ENCODE peak calls at places on chromosome X, in six cellular contexts. R is mammary epithelial cell, I is HCT116, L is HepG2, B is IMR-90, Q is GM23248. H is an unnamed sample.

GRCh38 chrX:149491812-149492211 is 13.3 kb downstream of the IDS start:
- DNase-seq in R (no peak), I (no peak), L (peak; percentile 48), B (no peak), Q (no peak), H (no peak)

GRCh38 chrX:129768186-129768585 is 11.6 kb upstream of the SASH3 start:
- DNase-seq in R (no peak), I (no peak), L (no peak), B (no peak), Q (no peak), H (no peak)

GRCh38 chrX:97070346-97070745 is 186.6 kb downstream of the RPA4 start:
- DNase-seq in R (no peak), I (no peak), L (no peak), B (peak; percentile 20), Q (no peak), H (no peak)

GRCh38 chrX:5113128-5113527 is 1115.5 kb downstream of the NLGN4X start:
- DNase-seq in R (peak; percentile 4), I (no peak), L (no peak), B (no peak), Q (no peak), H (no peak)

GRCh38 chrX:70960728-70961127 is 29.8 kb upstream of the SLC7A3 start:
- DNase-seq in R (no peak), I (no peak), L (no peak), B (no peak), Q (peak; percentile 8), H (no peak)

GRCh38 chrX:13387656-13388421 is 68.0 kb upstream of the ATXN3L start:
- DNase-seq in R (peak; percentile 58), I (no peak), L (no peak), B (peak; percentile 23), Q (peak; percentile 75), H (no peak)

GRCh38 chrX:104432321-104432720 is 133.7 kb upstream of the IL1RAPL2 start:
- DNase-seq in R (peak; percentile 40), I (no peak), L (no peak), B (no peak), Q (no peak), H (no peak)

GRCh38 chrX:13048265-13048664 is 3.8 kb upstream of the FAM9C start:
- DNase-seq in R (peak; percentile 79), I (no peak), L (no peak), B (peak; percentile 65), Q (peak; percentile 48), H (peak; percentile 13)

GRCh38 chrX:52416816-52417215 is 48.0 kb downstream of the XAGE2 start:
- DNase-seq in R (no peak), I (no peak), L (no peak), B (no peak), Q (no peak), H (no peak)

GRCh38 chrX:153687121-153688039 is at the start of gene SLC6A8:
- DNase-seq in R (peak; percentile 57), I (peak; percentile 27), L (peak; percentile 31), B (peak; percentile 44), Q (peak; percentile 77), H (no peak)

GRCh38 chrX:11666180-11666579 is 460 bp upstream of the ARHGAP6 start:
- DNase-seq in R (no peak), I (no peak), L (no peak), B (no peak), Q (peak; percentile 19), H (no peak)

GRCh38 chrX:75596178-75596577 is 73.3 kb upstream of the ZDHHC15 start:
- DNase-seq in R (no peak), I (no peak), L (no peak), B (no peak), Q (peak; percentile 21), H (no peak)

GRCh38 chrX:125203379-125203736 is 116.3 kb upstream of the TEX13C start:
- DNase-seq in R (no peak), I (no peak), L (no peak), B (no peak), Q (peak; percentile 2), H (no peak)

GRCh38 chrX:40177489-40177888 is 79.7 kb upstream of the BCOR start:
- DNase-seq in R (no peak), I (no peak), L (no peak), B (no peak), Q (no peak), H (no peak)
- H3K4me2 ChIP-seq in R (no peak overlapping the region), I (peak overlapping the region; percentile 86), L (peak overlapping the region; percentile 67), B (no peak overlapping the region), Q (no peak overlapping the region), H (no peak overlapping the region)

GRCh38 chrX:43526206-43526605 is 129.9 kb upstream of the MAOA start:
- DNase-seq in R (no peak), I (no peak), L (no peak), B (no peak), Q (no peak), H (no peak)
- H3K4me1 ChIP-seq in R (no peaks in the 10 kb centered on the region), I (no peaks in the 10 kb centered on the region), L (no peaks in the 10 kb centered on the region), B (no peaks in the 10 kb centered on the region), Q (no peaks in the 10 kb centered on the region), H (no peaks in the 10 kb centered on the region)

GRCh38 chrX:2500681-2501151 is at the start of the genes DHRSX and ZBED1:
- DNase-seq in R (no peak), I (no peak), L (no peak), B (no peak), Q (peak; percentile 73), H (no peak)

GRCh38 chrX:2503591-2504500 is 3.1 kb upstream of the DHRSX start:
- DNase-seq in R (no peak), I (no peak), L (no peak), B (no peak), Q (no peak), H (no peak)

GRCh38 chrX:2501246-2502102 is 698 bp upstream of the DHRSX start:
- DNase-seq in R (no peak), I (no peak), L (no peak), B (no peak), Q (no peak), H (no peak)

GRCh38 chrX:2502668-2503519 is 2.1 kb upstream of the DHRSX start:
- DNase-seq in R (no peak), I (no peak), L (no peak), B (peak; percentile 18), Q (peak; percentile 39), H (no peak)

GRCh38 chrX:2502120-2502667 is 1.4 kb upstream of the DHRSX start:
- DNase-seq in R (no peak), I (no peak), L (no peak), B (no peak), Q (no peak), H (no peak)
- H3K9ac ChIP-seq in R (no peak overlapping the region), I (no peak overlapping the region), L (no peak overlapping the region), B (no peak overlapping the region), Q (no peak overlapping the region), H (no peak overlapping the region)

GRCh38 chrX:16725067-16725466 is 5.7 kb downstream of the SYAP1 start:
- DNase-seq in R (no peak), I (no peak), L (no peak), B (no peak), Q (no peak), H (no peak)
- H3K4me2 ChIP-seq in R (no peak overlapping the region), I (no peak overlapping the region), L (peak overlapping the region; percentile 7), B (no peak overlapping the region), Q (no peak overlapping the region), H (no peak overlapping the region)

DNA sequence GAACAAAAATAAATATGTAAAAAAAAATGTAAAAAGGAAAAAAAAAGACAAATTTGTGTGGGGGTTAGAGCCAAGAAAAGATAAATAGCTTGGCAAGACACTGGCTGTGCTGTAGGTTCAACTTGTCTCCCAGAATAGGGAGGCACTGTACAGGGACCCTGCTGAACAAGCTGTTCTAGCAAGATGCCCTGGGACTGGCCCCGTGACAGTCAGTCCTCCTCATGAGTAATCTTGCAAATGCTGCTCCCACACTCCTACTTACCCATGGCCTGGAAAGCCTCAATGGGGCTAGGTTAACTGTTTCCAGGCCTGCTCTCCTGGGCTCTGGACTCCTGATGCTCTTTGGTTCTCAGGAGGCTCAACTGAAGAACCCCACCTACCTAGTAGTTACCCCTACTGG is 106.8 kb downstream of the ATG4A start:
- DNase-seq in R (no peak), I (no peak), L (no peak), B (no peak), Q (peak; percentile 44), H (no peak)
- H3K4me1 ChIP-seq in R (no peaks in the 10 kb centered on the region), I (no peaks in the 10 kb centered on the region), L (no peaks in the 10 kb centered on the region), B (no peaks in the 10 kb centered on the region), Q (no peaks in the 10 kb centered on the region), H (no peaks in the 10 kb centered on the region)

DNA sequence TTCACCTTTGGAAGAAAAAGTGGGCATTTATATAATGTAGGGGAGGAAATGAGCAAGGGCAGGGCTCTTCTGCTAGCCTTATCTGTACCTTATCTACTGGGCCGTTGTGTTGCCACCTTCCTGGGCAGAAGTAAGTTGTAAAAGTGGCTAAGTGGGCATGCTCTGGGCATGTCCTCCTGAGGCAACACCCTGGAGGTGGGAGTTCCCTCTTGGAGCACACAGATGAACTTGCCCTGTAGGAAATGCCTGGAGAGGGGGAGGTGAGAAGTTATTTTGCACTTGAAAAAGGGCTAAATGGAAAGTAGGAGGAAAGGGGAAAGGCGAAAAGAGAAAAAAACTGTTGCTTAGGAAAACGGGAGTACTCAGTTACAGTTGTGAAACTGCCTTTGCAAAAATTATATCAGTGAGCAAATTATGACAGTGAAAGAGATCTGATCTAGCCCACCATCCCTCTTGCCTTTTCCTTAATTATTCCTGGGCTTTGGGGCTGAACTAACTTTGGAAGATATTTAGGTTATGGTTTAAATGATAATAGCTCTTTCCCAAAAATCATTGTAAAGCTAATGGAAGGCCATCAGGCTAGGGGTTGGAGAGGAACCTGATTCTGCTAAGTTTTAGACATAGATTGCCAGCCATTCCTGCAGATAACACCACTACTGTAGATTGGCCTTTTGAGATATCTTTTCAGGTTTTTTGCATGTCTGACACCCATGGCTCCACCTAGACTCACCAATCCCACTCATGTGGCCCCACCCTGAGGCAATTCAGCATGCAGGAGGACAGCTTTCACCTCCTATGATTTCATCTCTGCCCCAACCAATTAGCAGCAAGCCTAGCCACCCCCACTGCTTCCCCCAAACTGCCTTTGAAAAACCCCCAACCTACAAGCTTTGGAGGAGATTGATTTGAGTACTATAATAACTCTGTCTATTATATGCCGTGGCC is 20.5 kb upstream of the ZNF81 start:
- DNase-seq in R (peak; percentile 40), I (no peak), L (no peak), B (no peak), Q (peak; percentile 4), H (no peak)
- H3K9ac ChIP-seq in R (no peak overlapping the region), I (no peak overlapping the region), L (no peak overlapping the region), B (no peak overlapping the region), Q (no peak overlapping the region), H (no peak overlapping the region)